ENCODE peak calls at places on chromosome 10, in nine cellular contexts. X is Right ventricle myocardium superior; Q is activated naive CD4-positive, alpha-beta T cell treated with anti-CD3 and anti-CD28 coated beads, Interleukin-2, amount 10 ng/mL, durations not matched to agents 7 days and 5 days; A is psoas muscle; P is T-helper 2 cell; B is anterior cingulate cortex; R is neural crest cell; U is GM03348; W is CD4-positive, alpha-beta T cell. G is an unnamed sample.
A peak's percentile ranks its signal among the peaks of the same experiment; 100 is the strongest.

GRCh38 chr10:7826971-7827370 is 8.7 kb downstream of the TAF3 start:
- DNase-seq in X (no peak), Q (no peak), A (no peak), P (no peak), B (no peak), R (no peak), U (no peak), W (no peak), G (no peak)

GRCh38 chr10:109721401-109722028 is 201.8 kb downstream of the XPNPEP1 start:
- DNase-seq in X (no peak), Q (no peak), A (no peak), P (no peak), B (no peak), R (no peak), U (no peak), W (no peak), G (no peak)

GRCh38 chr10:126290232-126290631 is 98.0 kb downstream of the ADAM12 start:
- DNase-seq in X (no peak), Q (no peak), A (no peak), P (no peak), B (no peak), R (no peak), U (no peak), W (no peak), G (no peak)

GRCh38 chr10:108439397-108439796 is 1274.9 kb upstream of the SORCS1 start:
- DNase-seq in X (no peak), Q (no peak), A (no peak), P (no peak), B (no peak), R (no peak), U (peak; percentile 17), W (no peak), G (no peak)

GRCh38 chr10:69337312-69338132 is 59.2 kb downstream of the HK1 start:
- DNase-seq in X (peak; percentile 84), Q (no peak), A (no peak), P (no peak), B (no peak), R (no peak), U (peak; percentile 66), W (no peak), G (peak; percentile 60)

GRCh38 chr10:13291821-13292773 is 7.8 kb downstream of the PHYH start:
- DNase-seq in X (no peak), Q (no peak), A (no peak), P (no peak), B (no peak), R (no peak), U (no peak), W (no peak), G (no peak)

GRCh38 chr10:75532253-75532924 is 101.0 kb downstream of the LRMDA start:
- DNase-seq in X (no peak), Q (no peak), A (no peak), P (no peak), B (no peak), R (no peak), U (peak; percentile 14), W (no peak), G (no peak)

GRCh38 chr10:68471586-68472408 is at the start of gene DNA2:
- DNase-seq in X (peak; percentile 68), Q (peak; percentile 83), A (peak; percentile 41), P (peak; percentile 64), B (peak; percentile 54), R (peak; percentile 64), U (peak; percentile 95), W (peak; percentile 76), G (peak; percentile 83)

GRCh38 chr10:53893061-53893460 is 908.0 kb downstream of the PCDH15 start:
- DNase-seq in X (no peak), Q (no peak), A (no peak), P (no peak), B (no peak), R (no peak), U (no peak), W (no peak), G (no peak)

GRCh38 chr10:101050206-101051069 is 11.4 kb upstream of the KAZALD1 start:
- DNase-seq in X (peak; percentile 80), Q (peak; percentile 86), A (peak; percentile 72), P (peak; percentile 76), B (no peak), R (peak; percentile 84), U (peak; percentile 79), W (peak; percentile 85), G (peak; percentile 79)

GRCh38 chr10:35012781-35013180 is 77.4 kb downstream of the CUL2 start:
- DNase-seq in X (no peak), Q (no peak), A (no peak), P (no peak), B (no peak), R (no peak), U (no peak), W (no peak), G (no peak)

GRCh38 chr10:104234934-104235333 is 2.8 kb upstream of the CFAP43 start:
- DNase-seq in X (no peak), Q (no peak), A (no peak), P (no peak), B (no peak), R (no peak), U (no peak), W (no peak), G (no peak)

GRCh38 chr10:33115720-33116119 is 157.7 kb upstream of the ITGB1 start:
- DNase-seq in X (no peak), Q (no peak), A (no peak), P (no peak), B (no peak), R (no peak), U (no peak), W (no peak), G (no peak)

GRCh38 chr10:61733358-61733940 is 70.7 kb downstream of the CABCOCO1 start:
- DNase-seq in X (no peak), Q (peak; percentile 22), A (no peak), P (no peak), B (no peak), R (peak; percentile 27), U (peak; percentile 51), W (no peak), G (peak; percentile 39)

GRCh38 chr10:119715628-119716505 is 10.0 kb upstream of the INPP5F start:
- DNase-seq in X (no peak), Q (no peak), A (no peak), P (no peak), B (no peak), R (no peak), U (no peak), W (no peak), G (no peak)

GRCh38 chr10:124827474-124827873 is 25.9 kb downstream of the ABRAXAS2 start:
- DNase-seq in X (no peak), Q (peak; percentile 25), A (no peak), P (no peak), B (no peak), R (no peak), U (peak; percentile 54), W (no peak), G (no peak)

GRCh38 chr10:122258136-122259074 is 12.7 kb upstream of the BTBD16 start:
- DNase-seq in X (no peak), Q (no peak), A (no peak), P (no peak), B (no peak), R (no peak), U (no peak), W (no peak), G (no peak)

GRCh38 chr10:99775850-99776249 is 6.6 kb upstream of the ABCC2 start:
- DNase-seq in X (no peak), Q (no peak), A (no peak), P (no peak), B (no peak), R (no peak), U (peak; percentile 79), W (no peak), G (no peak)

GRCh38 chr10:98295401-98295811 is 27.4 kb upstream of the LOXL4 start:
- DNase-seq in X (no peak), Q (no peak), A (no peak), P (no peak), B (peak; percentile 24), R (no peak), U (peak; percentile 54), W (no peak), G (no peak)

GRCh38 chr10:44863344-44864041 is 47.6 kb upstream of the TMEM72 start:
- DNase-seq in X (no peak), Q (no peak), A (no peak), P (no peak), B (no peak), R (no peak), U (no peak), W (no peak), G (peak; percentile 47)

GRCh38 chr10:29522038-29522855 is 112.5 kb downstream of the SVIL start:
- DNase-seq in X (no peak), Q (no peak), A (no peak), P (no peak), B (no peak), R (no peak), U (no peak), W (no peak), G (no peak)

GRCh38 chr10:3769511-3769910 is 15.5 kb downstream of the KLF6 start:
- DNase-seq in X (no peak), Q (no peak), A (no peak), P (no peak), B (no peak), R (no peak), U (no peak), W (no peak), G (no peak)